ENCODE peak calls at places on chromosomes 5 and 9, in eight cellular contexts. One of them, this sample, is unnamed.

GRCh38 chr5:154308457-154309360 is 118.2 kb downstream of the GALNT10 start:
- DNase-seq in NCI-H460: no peak
- DNase-seq in hepatocyte: no peak
- DNase-seq in activated CD4-positive, CD25-positive, alpha-beta regulatory T cell treated with anti-CD3 and anti-CD28 coated beads, Interleukin-2, amount 50 U/mL, for 72 hours: no peak
- DNase-seq in HuH-7: no peak
- DNase-seq in substantia nigra: no peak
- DNase-seq in stimulated activated CD4-positive, alpha-beta T cell treated with anti-CD3 and anti-CD28 coated beads, Interleukin-2, amount 100 ng/mL, for 48 hours: no peak
- DNase-seq in effector CD4-positive, alpha-beta T cell: no peak
- DNase-seq in this sample: no peak

GRCh38 chr5:140189977-140190867 is 15.2 kb downstream of the CYSTM1 start:
- DNase-seq in effector CD4-positive, alpha-beta T cell: no peak
- DNase-seq in NCI-H460: no peak
- DNase-seq in stimulated activated CD4-positive, alpha-beta T cell treated with anti-CD3 and anti-CD28 coated beads, Interleukin-2, amount 100 ng/mL, for 48 hours: no peak
- DNase-seq in activated CD4-positive, CD25-positive, alpha-beta regulatory T cell treated with anti-CD3 and anti-CD28 coated beads, Interleukin-2, amount 50 U/mL, for 72 hours: no peak
- DNase-seq in hepatocyte: no peak
- DNase-seq in HuH-7: no peak
- DNase-seq in substantia nigra: no peak
- DNase-seq in this sample: no peak

GRCh38 chr9:95171001-95171400 is 146.5 kb downstream of the FANCC start:
- DNase-seq in stimulated activated CD4-positive, alpha-beta T cell treated with anti-CD3 and anti-CD28 coated beads, Interleukin-2, amount 100 ng/mL, for 48 hours: peak; percentile 8
- DNase-seq in substantia nigra: no peak
- DNase-seq in effector CD4-positive, alpha-beta T cell: no peak
- DNase-seq in NCI-H460: peak; percentile 74
- DNase-seq in activated CD4-positive, CD25-positive, alpha-beta regulatory T cell treated with anti-CD3 and anti-CD28 coated beads, Interleukin-2, amount 50 U/mL, for 72 hours: no peak
- DNase-seq in HuH-7: no peak
- DNase-seq in hepatocyte: no peak
- DNase-seq in this sample: no peak

GRCh38 chr9:91038483-91039124 is 237.0 kb downstream of the SYK start:
- DNase-seq in stimulated activated CD4-positive, alpha-beta T cell treated with anti-CD3 and anti-CD28 coated beads, Interleukin-2, amount 100 ng/mL, for 48 hours: no peak
- DNase-seq in hepatocyte: no peak
- DNase-seq in NCI-H460: no peak
- DNase-seq in effector CD4-positive, alpha-beta T cell: no peak
- DNase-seq in activated CD4-positive, CD25-positive, alpha-beta regulatory T cell treated with anti-CD3 and anti-CD28 coated beads, Interleukin-2, amount 50 U/mL, for 72 hours: no peak
- DNase-seq in HuH-7: no peak
- DNase-seq in substantia nigra: no peak
- DNase-seq in this sample: no peak

GRCh38 chr5:141319202-141319601 is 1.4 kb downstream of the TAF7 start:
- DNase-seq in HuH-7: no peak
- DNase-seq in effector CD4-positive, alpha-beta T cell: no peak
- DNase-seq in NCI-H460: no peak
- DNase-seq in substantia nigra: no peak
- DNase-seq in hepatocyte: no peak
- DNase-seq in stimulated activated CD4-positive, alpha-beta T cell treated with anti-CD3 and anti-CD28 coated beads, Interleukin-2, amount 100 ng/mL, for 48 hours: no peak
- DNase-seq in activated CD4-positive, CD25-positive, alpha-beta regulatory T cell treated with anti-CD3 and anti-CD28 coated beads, Interleukin-2, amount 50 U/mL, for 72 hours: no peak
- DNase-seq in this sample: no peak

GRCh38 chr5:132479812-132480441 is 10.6 kb downstream of the IRF1 start:
- DNase-seq in hepatocyte: no peak
- DNase-seq in activated CD4-positive, CD25-positive, alpha-beta regulatory T cell treated with anti-CD3 and anti-CD28 coated beads, Interleukin-2, amount 50 U/mL, for 72 hours: no peak
- DNase-seq in NCI-H460: no peak
- DNase-seq in stimulated activated CD4-positive, alpha-beta T cell treated with anti-CD3 and anti-CD28 coated beads, Interleukin-2, amount 100 ng/mL, for 48 hours: no peak
- DNase-seq in effector CD4-positive, alpha-beta T cell: no peak
- DNase-seq in substantia nigra: no peak
- DNase-seq in HuH-7: no peak
- DNase-seq in this sample: no peak

GRCh38 chr5:109062669-109063068 is 315.0 kb downstream of the FER start:
- DNase-seq in hepatocyte: no peak
- DNase-seq in NCI-H460: no peak
- DNase-seq in stimulated activated CD4-positive, alpha-beta T cell treated with anti-CD3 and anti-CD28 coated beads, Interleukin-2, amount 100 ng/mL, for 48 hours: no peak
- DNase-seq in activated CD4-positive, CD25-positive, alpha-beta regulatory T cell treated with anti-CD3 and anti-CD28 coated beads, Interleukin-2, amount 50 U/mL, for 72 hours: no peak
- DNase-seq in HuH-7: no peak
- DNase-seq in substantia nigra: no peak
- DNase-seq in effector CD4-positive, alpha-beta T cell: no peak
- DNase-seq in this sample: no peak

GRCh38 chr9:127316586-127317383 is 52.2 kb downstream of the GARNL3 start:
- DNase-seq in substantia nigra: no peak
- DNase-seq in effector CD4-positive, alpha-beta T cell: no peak
- DNase-seq in HuH-7: no peak
- DNase-seq in activated CD4-positive, CD25-positive, alpha-beta regulatory T cell treated with anti-CD3 and anti-CD28 coated beads, Interleukin-2, amount 50 U/mL, for 72 hours: no peak
- DNase-seq in hepatocyte: no peak
- DNase-seq in stimulated activated CD4-positive, alpha-beta T cell treated with anti-CD3 and anti-CD28 coated beads, Interleukin-2, amount 100 ng/mL, for 48 hours: no peak
- DNase-seq in NCI-H460: no peak
- DNase-seq in this sample: no peak

GRCh38 chr9:36939214-36939613 is 94.9 kb downstream of the PAX5 start:
- DNase-seq in activated CD4-positive, CD25-positive, alpha-beta regulatory T cell treated with anti-CD3 and anti-CD28 coated beads, Interleukin-2, amount 50 U/mL, for 72 hours: no peak
- DNase-seq in stimulated activated CD4-positive, alpha-beta T cell treated with anti-CD3 and anti-CD28 coated beads, Interleukin-2, amount 100 ng/mL, for 48 hours: no peak
- DNase-seq in substantia nigra: no peak
- DNase-seq in effector CD4-positive, alpha-beta T cell: no peak
- DNase-seq in hepatocyte: no peak
- DNase-seq in HuH-7: no peak
- DNase-seq in NCI-H460: no peak
- DNase-seq in this sample: no peak

GRCh38 chr5:137306903-137307302 is 192.2 kb downstream of the SPOCK1 start:
- DNase-seq in activated CD4-positive, CD25-positive, alpha-beta regulatory T cell treated with anti-CD3 and anti-CD28 coated beads, Interleukin-2, amount 50 U/mL, for 72 hours: no peak
- DNase-seq in HuH-7: peak; percentile 27
- DNase-seq in stimulated activated CD4-positive, alpha-beta T cell treated with anti-CD3 and anti-CD28 coated beads, Interleukin-2, amount 100 ng/mL, for 48 hours: no peak
- DNase-seq in hepatocyte: no peak
- DNase-seq in effector CD4-positive, alpha-beta T cell: no peak
- DNase-seq in substantia nigra: no peak
- DNase-seq in NCI-H460: no peak
- DNase-seq in this sample: no peak

GRCh38 chr9:113572076-113572861 is 108.7 kb downstream of the RGS3 start:
- DNase-seq in stimulated activated CD4-positive, alpha-beta T cell treated with anti-CD3 and anti-CD28 coated beads, Interleukin-2, amount 100 ng/mL, for 48 hours: no peak
- DNase-seq in HuH-7: no peak
- DNase-seq in substantia nigra: no peak
- DNase-seq in NCI-H460: no peak
- DNase-seq in hepatocyte: no peak
- DNase-seq in effector CD4-positive, alpha-beta T cell: no peak
- DNase-seq in activated CD4-positive, CD25-positive, alpha-beta regulatory T cell treated with anti-CD3 and anti-CD28 coated beads, Interleukin-2, amount 50 U/mL, for 72 hours: no peak
- DNase-seq in this sample: no peak

GRCh38 chr5:133389066-133389590 is 223.2 kb downstream of the FSTL4 start:
- DNase-seq in stimulated activated CD4-positive, alpha-beta T cell treated with anti-CD3 and anti-CD28 coated beads, Interleukin-2, amount 100 ng/mL, for 48 hours: no peak
- DNase-seq in NCI-H460: no peak
- DNase-seq in substantia nigra: no peak
- DNase-seq in activated CD4-positive, CD25-positive, alpha-beta regulatory T cell treated with anti-CD3 and anti-CD28 coated beads, Interleukin-2, amount 50 U/mL, for 72 hours: no peak
- DNase-seq in hepatocyte: no peak
- DNase-seq in effector CD4-positive, alpha-beta T cell: no peak
- DNase-seq in HuH-7: no peak
- DNase-seq in this sample: no peak

GRCh38 chr5:168400429-168401220 is 85.6 kb upstream of the RARS1 start:
- DNase-seq in NCI-H460: no peak
- DNase-seq in substantia nigra: no peak
- DNase-seq in effector CD4-positive, alpha-beta T cell: no peak
- DNase-seq in HuH-7: no peak
- DNase-seq in stimulated activated CD4-positive, alpha-beta T cell treated with anti-CD3 and anti-CD28 coated beads, Interleukin-2, amount 100 ng/mL, for 48 hours: no peak
- DNase-seq in hepatocyte: no peak
- DNase-seq in activated CD4-positive, CD25-positive, alpha-beta regulatory T cell treated with anti-CD3 and anti-CD28 coated beads, Interleukin-2, amount 50 U/mL, for 72 hours: no peak
- DNase-seq in this sample: no peak

GRCh38 chr5:152883061-152883460 is 478.0 kb upstream of the NMUR2 start:
- DNase-seq in HuH-7: no peak
- DNase-seq in activated CD4-positive, CD25-positive, alpha-beta regulatory T cell treated with anti-CD3 and anti-CD28 coated beads, Interleukin-2, amount 50 U/mL, for 72 hours: no peak
- DNase-seq in hepatocyte: no peak
- DNase-seq in effector CD4-positive, alpha-beta T cell: no peak
- DNase-seq in substantia nigra: no peak
- DNase-seq in stimulated activated CD4-positive, alpha-beta T cell treated with anti-CD3 and anti-CD28 coated beads, Interleukin-2, amount 100 ng/mL, for 48 hours: no peak
- DNase-seq in NCI-H460: no peak
- DNase-seq in this sample: no peak

GRCh38 chr9:91220491-91221135 is 141.1 kb downstream of the AUH start:
- DNase-seq in HuH-7: no peak
- DNase-seq in hepatocyte: peak; percentile 27
- DNase-seq in stimulated activated CD4-positive, alpha-beta T cell treated with anti-CD3 and anti-CD28 coated beads, Interleukin-2, amount 100 ng/mL, for 48 hours: no peak
- DNase-seq in activated CD4-positive, CD25-positive, alpha-beta regulatory T cell treated with anti-CD3 and anti-CD28 coated beads, Interleukin-2, amount 50 U/mL, for 72 hours: no peak
- DNase-seq in substantia nigra: no peak
- DNase-seq in NCI-H460: no peak
- DNase-seq in effector CD4-positive, alpha-beta T cell: no peak
- DNase-seq in this sample: no peak

GRCh38 chr5:75337366-75338021 is 474 bp downstream of the HMGCR start:
- DNase-seq in hepatocyte: peak; percentile 56
- DNase-seq in stimulated activated CD4-positive, alpha-beta T cell treated with anti-CD3 and anti-CD28 coated beads, Interleukin-2, amount 100 ng/mL, for 48 hours: peak; percentile 18
- DNase-seq in NCI-H460: no peak
- DNase-seq in substantia nigra: peak; percentile 61
- DNase-seq in activated CD4-positive, CD25-positive, alpha-beta regulatory T cell treated with anti-CD3 and anti-CD28 coated beads, Interleukin-2, amount 50 U/mL, for 72 hours: peak; percentile 56
- DNase-seq in effector CD4-positive, alpha-beta T cell: no peak
- DNase-seq in HuH-7: no peak
- DNase-seq in this sample: peak; percentile 43

GRCh38 chr5:178516836-178517235 is 73.4 kb downstream of the COL23A1 start:
- DNase-seq in stimulated activated CD4-positive, alpha-beta T cell treated with anti-CD3 and anti-CD28 coated beads, Interleukin-2, amount 100 ng/mL, for 48 hours: no peak
- DNase-seq in substantia nigra: no peak
- DNase-seq in hepatocyte: no peak
- DNase-seq in HuH-7: no peak
- DNase-seq in effector CD4-positive, alpha-beta T cell: no peak
- DNase-seq in activated CD4-positive, CD25-positive, alpha-beta regulatory T cell treated with anti-CD3 and anti-CD28 coated beads, Interleukin-2, amount 50 U/mL, for 72 hours: no peak
- DNase-seq in NCI-H460: no peak
- DNase-seq in this sample: no peak

GRCh38 chr5:142531977-142532376 is 153.9 kb downstream of the FGF1 start:
- DNase-seq in HuH-7: no peak
- DNase-seq in stimulated activated CD4-positive, alpha-beta T cell treated with anti-CD3 and anti-CD28 coated beads, Interleukin-2, amount 100 ng/mL, for 48 hours: no peak
- DNase-seq in NCI-H460: no peak
- DNase-seq in substantia nigra: no peak
- DNase-seq in activated CD4-positive, CD25-positive, alpha-beta regulatory T cell treated with anti-CD3 and anti-CD28 coated beads, Interleukin-2, amount 50 U/mL, for 72 hours: no peak
- DNase-seq in hepatocyte: no peak
- DNase-seq in effector CD4-positive, alpha-beta T cell: no peak
- DNase-seq in this sample: no peak

GRCh38 chr5:111737716-111738115 is 19.3 kb downstream of the NREP start:
- DNase-seq in substantia nigra: no peak
- DNase-seq in stimulated activated CD4-positive, alpha-beta T cell treated with anti-CD3 and anti-CD28 coated beads, Interleukin-2, amount 100 ng/mL, for 48 hours: no peak
- DNase-seq in HuH-7: no peak
- DNase-seq in activated CD4-positive, CD25-positive, alpha-beta regulatory T cell treated with anti-CD3 and anti-CD28 coated beads, Interleukin-2, amount 50 U/mL, for 72 hours: no peak
- DNase-seq in effector CD4-positive, alpha-beta T cell: no peak
- DNase-seq in NCI-H460: no peak
- DNase-seq in hepatocyte: no peak
- DNase-seq in this sample: no peak

GRCh38 chr9:82342046-82342445 is 353.5 kb downstream of the SPATA31D1 start:
- DNase-seq in NCI-H460: no peak
- DNase-seq in HuH-7: no peak
- DNase-seq in activated CD4-positive, CD25-positive, alpha-beta regulatory T cell treated with anti-CD3 and anti-CD28 coated beads, Interleukin-2, amount 50 U/mL, for 72 hours: no peak
- DNase-seq in effector CD4-positive, alpha-beta T cell: no peak
- DNase-seq in hepatocyte: no peak
- DNase-seq in substantia nigra: no peak
- DNase-seq in stimulated activated CD4-positive, alpha-beta T cell treated with anti-CD3 and anti-CD28 coated beads, Interleukin-2, amount 100 ng/mL, for 48 hours: no peak
- DNase-seq in this sample: no peak

GRCh38 chr9:35726876-35727438 is 5.0 kb downstream of the TLN1 start:
- DNase-seq in hepatocyte: no peak
- DNase-seq in substantia nigra: peak; percentile 17
- DNase-seq in stimulated activated CD4-positive, alpha-beta T cell treated with anti-CD3 and anti-CD28 coated beads, Interleukin-2, amount 100 ng/mL, for 48 hours: no peak
- DNase-seq in HuH-7: no peak
- DNase-seq in effector CD4-positive, alpha-beta T cell: no peak
- DNase-seq in activated CD4-positive, CD25-positive, alpha-beta regulatory T cell treated with anti-CD3 and anti-CD28 coated beads, Interleukin-2, amount 50 U/mL, for 72 hours: no peak
- DNase-seq in NCI-H460: no peak
- DNase-seq in this sample: peak; percentile 51

GRCh38 chr9:115396071-115396529 is 278.1 kb upstream of the TNC start:
- DNase-seq in activated CD4-positive, CD25-positive, alpha-beta regulatory T cell treated with anti-CD3 and anti-CD28 coated beads, Interleukin-2, amount 50 U/mL, for 72 hours: no peak
- DNase-seq in substantia nigra: no peak
- DNase-seq in stimulated activated CD4-positive, alpha-beta T cell treated with anti-CD3 and anti-CD28 coated beads, Interleukin-2, amount 100 ng/mL, for 48 hours: no peak
- DNase-seq in HuH-7: no peak
- DNase-seq in hepatocyte: no peak
- DNase-seq in NCI-H460: no peak
- DNase-seq in effector CD4-positive, alpha-beta T cell: no peak
- DNase-seq in this sample: no peak

This sample was measured in small intestine.